ENCODE peak calls at places on chromosomes 12 and 14, in seven cellular contexts. P, R, H, T, D, S and W are unnamed samples.

GRCh38 chr14:65958664-65959562 is 527.3 kb upstream of the CCDC196 start:
- ATAC-seq in P (peak; percentile 58), R (no peak), H (peak; percentile 66), T (peak; percentile 62), D (peak; percentile 59), S (peak; percentile 52), W (no peak)

GRCh38 chr14:99644723-99645544 is at the start of gene HHIPL1:
- ATAC-seq in P (no peak), R (peak; percentile 48), H (no peak), T (no peak), D (no peak), S (no peak), W (no peak)

GRCh38 chr12:114245555-114245954 is 160.4 kb downstream of the TBX5 start:
- ATAC-seq in P (no peak), R (no peak), H (no peak), T (peak; percentile 65), D (no peak), S (no peak), W (no peak)

GRCh38 chr14:75542585-75543091 is 20.4 kb downstream of the BATF start:
- ATAC-seq in P (peak; percentile 88), R (peak; percentile 82), H (peak; percentile 86), T (no peak), D (peak; percentile 85), S (peak; percentile 78), W (peak; percentile 75)

GRCh38 chr12:113996026-113996425 is 29.9 kb upstream of the RBM19 start:
- ATAC-seq in P (no peak), R (no peak), H (no peak), T (peak; percentile 74), D (no peak), S (no peak), W (no peak)

GRCh38 chr14:70555890-70556289 is 21.1 kb upstream of the ADAM20 start:
- ATAC-seq in P (no peak), R (no peak), H (no peak), T (no peak), D (no peak), S (no peak), W (peak; percentile 64)

GRCh38 chr14:78968249-78968648 is 798.1 kb downstream of the NRXN3 start:
- ATAC-seq in P (no peak), R (peak; percentile 47), H (no peak), T (no peak), D (no peak), S (no peak), W (no peak)

GRCh38 chr12:132458441-132459225 is 31.3 kb upstream of the FBRSL1 start:
- ATAC-seq in P (no peak), R (no peak), H (no peak), T (no peak), D (no peak), S (no peak), W (no peak)

GRCh38 chr12:82414926-82415325 is 56.6 kb downstream of the METTL25 start:
- ATAC-seq in P (no peak), R (no peak), H (no peak), T (no peak), D (no peak), S (no peak), W (no peak)

GRCh38 chr14:82720931-82721330 is 1187.3 kb upstream of the SEL1L start:
- ATAC-seq in P (no peak), R (no peak), H (no peak), T (no peak), D (no peak), S (no peak), W (no peak)

GRCh38 chr12:63093084-63093483 is 57.9 kb downstream of the AVPR1A start:
- ATAC-seq in P (no peak), R (no peak), H (no peak), T (no peak), D (no peak), S (no peak), W (no peak)

GRCh38 chr14:45709541-45709940 is 456.5 kb upstream of the MIS18BP1 start:
- ATAC-seq in P (no peak), R (no peak), H (no peak), T (no peak), D (no peak), S (no peak), W (no peak)

GRCh38 chr12:34292736-34293625 is 270.7 kb downstream of the ALG10 start:
- ATAC-seq in P (no peak), R (no peak), H (no peak), T (peak; percentile 53), D (no peak), S (no peak), W (no peak)

GRCh38 chr14:23174785-23175184 is 8.7 kb downstream of the SLC7A8 start:
- ATAC-seq in P (no peak), R (no peak), H (no peak), T (no peak), D (no peak), S (no peak), W (no peak)

GRCh38 chr12:62900686-62901272 is 34.2 kb downstream of the PPM1H start:
- ATAC-seq in P (no peak), R (no peak), H (no peak), T (no peak), D (no peak), S (no peak), W (no peak)

GRCh38 chr14:22200977-22201605 is 387.9 kb downstream of the DAD1 start:
- ATAC-seq in P (peak; percentile 90), R (no peak), H (peak; percentile 36), T (peak; percentile 97), D (peak; percentile 76), S (peak; percentile 67), W (peak; percentile 69)